ENCODE peak calls at places on chromosome 15, in ten cellular contexts. One of them, this sample, is unnamed.
A peak's percentile ranks its signal among the peaks of the same experiment; 100 is the strongest.

GRCh38 chr15:71346464-71346863 is 231.2 kb downstream of the THSD4 start:
- DNase-seq in heart left ventricle: no peak
- DNase-seq in dorsolateral prefrontal cortex: no peak
- DNase-seq in Panc1: no peak
- DNase-seq in tibial nerve: no peak
- DNase-seq in left ventricle myocardium inferior: no peak
- DNase-seq in aorta: no peak
- DNase-seq in upper lobe of right lung: no peak
- DNase-seq in neuronal stem cell: no peak
- DNase-seq in cardiac muscle cell: no peak
- DNase-seq in this sample: no peak

GRCh38 chr15:60635507-60636352 is 156.8 kb upstream of the ICE2 start:
- DNase-seq in heart left ventricle: no peak
- DNase-seq in dorsolateral prefrontal cortex: no peak
- DNase-seq in Panc1: no peak
- DNase-seq in tibial nerve: no peak
- DNase-seq in left ventricle myocardium inferior: no peak
- DNase-seq in aorta: no peak
- DNase-seq in upper lobe of right lung: no peak
- DNase-seq in neuronal stem cell: no peak
- DNase-seq in cardiac muscle cell: no peak
- DNase-seq in this sample: no peak

GRCh38 chr15:60003243-60004018 is 680 bp upstream of the FOXB1 start:
- DNase-seq in heart left ventricle: no peak
- DNase-seq in dorsolateral prefrontal cortex: no peak
- DNase-seq in Panc1: no peak
- DNase-seq in tibial nerve: no peak
- DNase-seq in left ventricle myocardium inferior: no peak
- DNase-seq in aorta: no peak
- DNase-seq in upper lobe of right lung: no peak
- DNase-seq in neuronal stem cell: no peak
- DNase-seq in cardiac muscle cell: no peak
- DNase-seq in this sample: no peak

GRCh38 chr15:67807836-67808235 is 17.5 kb upstream of the SKOR1 start:
- DNase-seq in heart left ventricle: no peak
- DNase-seq in dorsolateral prefrontal cortex: no peak
- DNase-seq in Panc1: no peak
- DNase-seq in tibial nerve: no peak
- DNase-seq in left ventricle myocardium inferior: no peak
- DNase-seq in aorta: no peak
- DNase-seq in upper lobe of right lung: no peak
- DNase-seq in neuronal stem cell: no peak
- DNase-seq in cardiac muscle cell: no peak
- DNase-seq in this sample: peak; percentile 21

GRCh38 chr15:71761649-71762048 is 48.7 kb upstream of the NR2E3 start:
- DNase-seq in heart left ventricle: no peak
- DNase-seq in dorsolateral prefrontal cortex: no peak
- DNase-seq in Panc1: no peak
- DNase-seq in tibial nerve: no peak
- DNase-seq in left ventricle myocardium inferior: no peak
- DNase-seq in aorta: peak; percentile 70
- DNase-seq in upper lobe of right lung: no peak
- DNase-seq in neuronal stem cell: no peak
- DNase-seq in cardiac muscle cell: no peak
- DNase-seq in this sample: no peak

GRCh38 chr15:31440754-31441298 is 114.2 kb downstream of the KLF13 start:
- DNase-seq in heart left ventricle: peak; percentile 83
- DNase-seq in dorsolateral prefrontal cortex: no peak
- DNase-seq in Panc1: no peak
- DNase-seq in tibial nerve: peak; percentile 37
- DNase-seq in left ventricle myocardium inferior: peak; percentile 67
- DNase-seq in aorta: peak; percentile 84
- DNase-seq in upper lobe of right lung: peak; percentile 83
- DNase-seq in neuronal stem cell: peak; percentile 20
- DNase-seq in cardiac muscle cell: peak; percentile 32
- DNase-seq in this sample: no peak

GRCh38 chr15:70563561-70564095 is 199.7 kb downstream of the UACA start:
- DNase-seq in heart left ventricle: no peak
- DNase-seq in dorsolateral prefrontal cortex: no peak
- DNase-seq in Panc1: no peak
- DNase-seq in tibial nerve: no peak
- DNase-seq in left ventricle myocardium inferior: no peak
- DNase-seq in aorta: no peak
- DNase-seq in upper lobe of right lung: no peak
- DNase-seq in neuronal stem cell: no peak
- DNase-seq in cardiac muscle cell: no peak
- DNase-seq in this sample: peak; percentile 43

GRCh38 chr15:28003302-28004037 is 95.6 kb downstream of the OCA2 start:
- DNase-seq in heart left ventricle: no peak
- DNase-seq in dorsolateral prefrontal cortex: no peak
- DNase-seq in Panc1: no peak
- DNase-seq in tibial nerve: no peak
- DNase-seq in left ventricle myocardium inferior: no peak
- DNase-seq in aorta: no peak
- DNase-seq in upper lobe of right lung: no peak
- DNase-seq in neuronal stem cell: no peak
- DNase-seq in cardiac muscle cell: no peak
- DNase-seq in this sample: no peak

GRCh38 chr15:98286200-98286599 is 325.7 kb downstream of the ARRDC4 start:
- DNase-seq in heart left ventricle: no peak
- DNase-seq in dorsolateral prefrontal cortex: no peak
- DNase-seq in Panc1: no peak
- DNase-seq in tibial nerve: no peak
- DNase-seq in left ventricle myocardium inferior: no peak
- DNase-seq in aorta: no peak
- DNase-seq in upper lobe of right lung: no peak
- DNase-seq in neuronal stem cell: no peak
- DNase-seq in cardiac muscle cell: no peak
- DNase-seq in this sample: no peak

GRCh38 chr15:45642203-45642932 is 7.5 kb downstream of the SQOR start:
- DNase-seq in heart left ventricle: peak; percentile 41
- DNase-seq in dorsolateral prefrontal cortex: no peak
- DNase-seq in Panc1: no peak
- DNase-seq in tibial nerve: no peak
- DNase-seq in left ventricle myocardium inferior: no peak
- DNase-seq in aorta: peak; percentile 82
- DNase-seq in upper lobe of right lung: no peak
- DNase-seq in neuronal stem cell: no peak
- DNase-seq in cardiac muscle cell: no peak
- DNase-seq in this sample: no peak

GRCh38 chr15:52261498-52262242 is 33.9 kb downstream of the MYO5C start:
- DNase-seq in heart left ventricle: peak; percentile 60
- DNase-seq in dorsolateral prefrontal cortex: no peak
- DNase-seq in Panc1: no peak
- DNase-seq in tibial nerve: peak; percentile 35
- DNase-seq in left ventricle myocardium inferior: peak; percentile 50
- DNase-seq in aorta: peak; percentile 81
- DNase-seq in upper lobe of right lung: no peak
- DNase-seq in neuronal stem cell: peak; percentile 82
- DNase-seq in cardiac muscle cell: peak; percentile 91
- DNase-seq in this sample: peak; percentile 83

GRCh38 chr15:36959746-36960145 is 140.6 kb downstream of the MEIS2 start:
- DNase-seq in heart left ventricle: no peak
- DNase-seq in dorsolateral prefrontal cortex: no peak
- DNase-seq in Panc1: no peak
- DNase-seq in tibial nerve: no peak
- DNase-seq in left ventricle myocardium inferior: no peak
- DNase-seq in aorta: no peak
- DNase-seq in upper lobe of right lung: no peak
- DNase-seq in neuronal stem cell: no peak
- DNase-seq in cardiac muscle cell: no peak
- DNase-seq in this sample: no peak

GRCh38 chr15:74870496-74871213 is 2.5 kb downstream of the SCAMP2 start:
- DNase-seq in heart left ventricle: no peak
- DNase-seq in dorsolateral prefrontal cortex: no peak
- DNase-seq in Panc1: no peak
- DNase-seq in tibial nerve: no peak
- DNase-seq in left ventricle myocardium inferior: no peak
- DNase-seq in aorta: no peak
- DNase-seq in upper lobe of right lung: no peak
- DNase-seq in neuronal stem cell: no peak
- DNase-seq in cardiac muscle cell: no peak
- DNase-seq in this sample: no peak

GRCh38 chr15:95296626-95297025 is 1033.9 kb upstream of the NR2F2 start:
- DNase-seq in heart left ventricle: no peak
- DNase-seq in dorsolateral prefrontal cortex: no peak
- DNase-seq in Panc1: no peak
- DNase-seq in tibial nerve: no peak
- DNase-seq in left ventricle myocardium inferior: no peak
- DNase-seq in aorta: no peak
- DNase-seq in upper lobe of right lung: no peak
- DNase-seq in neuronal stem cell: no peak
- DNase-seq in cardiac muscle cell: peak; percentile 51
- DNase-seq in this sample: no peak

GRCh38 chr15:64354683-64355558 is 1.1 kb downstream of the CSNK1G1 start:
- DNase-seq in heart left ventricle: no peak
- DNase-seq in dorsolateral prefrontal cortex: no peak
- DNase-seq in Panc1: no peak
- DNase-seq in tibial nerve: no peak
- DNase-seq in left ventricle myocardium inferior: no peak
- DNase-seq in aorta: no peak
- DNase-seq in upper lobe of right lung: no peak
- DNase-seq in neuronal stem cell: peak; percentile 8
- DNase-seq in cardiac muscle cell: no peak
- DNase-seq in this sample: no peak
- H3K27ac ChIP-seq in heart left ventricle: peak overlapping the region; percentile 62
- H3K27ac ChIP-seq in dorsolateral prefrontal cortex: peak overlapping the region; percentile 76
- H3K27ac ChIP-seq in Panc1: peak overlapping the region; percentile 86
- H3K27ac ChIP-seq in tibial nerve: peak overlapping the region; percentile 50
- H3K27ac ChIP-seq in left ventricle myocardium inferior: peak overlapping the region; percentile 79
- H3K27ac ChIP-seq in aorta: peak overlapping the region; percentile 9
- H3K27ac ChIP-seq in upper lobe of right lung: peak overlapping the region; percentile 66
- H3K27ac ChIP-seq in neuronal stem cell: peak overlapping the region; percentile 90
- H3K27ac ChIP-seq in cardiac muscle cell: peak overlapping the region; percentile 82
- H3K27ac ChIP-seq in this sample: peak overlapping the region; percentile 87

DNA sequence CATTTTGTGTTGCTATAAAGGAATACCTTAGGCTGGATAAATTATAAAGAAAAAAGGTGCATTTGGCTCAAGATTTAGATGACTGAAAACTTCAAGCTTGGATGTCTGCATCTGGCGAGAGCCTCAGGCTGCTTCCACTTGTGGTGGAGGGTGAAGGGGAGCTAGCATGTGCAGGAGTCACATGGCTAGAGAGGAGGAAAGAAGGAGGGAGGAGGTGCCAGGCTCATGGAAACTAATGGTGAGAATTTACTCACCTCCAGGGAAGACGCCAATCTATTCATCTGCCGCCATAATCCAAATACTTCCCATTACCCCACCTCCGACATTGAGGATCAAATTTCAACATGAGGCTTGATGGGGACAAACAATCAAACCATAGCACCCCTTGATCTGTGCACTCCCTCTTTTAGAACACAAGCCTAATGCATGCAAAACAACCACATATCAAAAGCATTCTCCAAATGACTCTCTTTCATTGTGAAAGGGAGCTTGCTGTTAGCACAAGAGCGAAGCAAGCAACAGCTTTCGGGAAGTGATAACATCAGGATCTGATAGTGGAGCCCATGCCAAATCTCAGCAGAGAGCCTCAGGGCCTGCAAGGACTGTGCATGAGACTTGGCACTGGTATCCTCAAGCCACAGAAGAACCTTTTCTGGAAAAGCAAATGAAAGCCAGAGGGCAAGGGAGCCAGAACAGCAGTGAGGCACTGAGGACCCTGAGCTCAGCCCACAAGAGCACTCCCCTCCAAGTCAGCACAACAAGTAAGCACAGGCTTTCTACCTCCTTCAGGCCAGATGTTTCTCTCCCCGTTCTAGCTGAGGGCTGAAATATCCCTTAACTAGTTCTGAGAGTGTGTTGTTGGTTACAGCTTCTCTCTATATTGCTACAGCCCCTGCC is 50.2 kb upstream of the THBS1 start:
- DNase-seq in heart left ventricle: no peak
- DNase-seq in dorsolateral prefrontal cortex: no peak
- DNase-seq in Panc1: no peak
- DNase-seq in tibial nerve: no peak
- DNase-seq in left ventricle myocardium inferior: no peak
- DNase-seq in aorta: no peak
- DNase-seq in upper lobe of right lung: no peak
- DNase-seq in neuronal stem cell: no peak
- DNase-seq in cardiac muscle cell: no peak
- DNase-seq in this sample: no peak
- H3K27ac ChIP-seq in heart left ventricle: no peak overlapping the region
- H3K27ac ChIP-seq in dorsolateral prefrontal cortex: no peak overlapping the region
- H3K27ac ChIP-seq in Panc1: no peak overlapping the region
- H3K27ac ChIP-seq in tibial nerve: no peak overlapping the region
- H3K27ac ChIP-seq in left ventricle myocardium inferior: no peak overlapping the region
- H3K27ac ChIP-seq in aorta: no peak overlapping the region
- H3K27ac ChIP-seq in upper lobe of right lung: no peak overlapping the region
- H3K27ac ChIP-seq in neuronal stem cell: no peak overlapping the region
- H3K27ac ChIP-seq in cardiac muscle cell: no peak overlapping the region
- H3K27ac ChIP-seq in this sample: no peak overlapping the region

DNA sequence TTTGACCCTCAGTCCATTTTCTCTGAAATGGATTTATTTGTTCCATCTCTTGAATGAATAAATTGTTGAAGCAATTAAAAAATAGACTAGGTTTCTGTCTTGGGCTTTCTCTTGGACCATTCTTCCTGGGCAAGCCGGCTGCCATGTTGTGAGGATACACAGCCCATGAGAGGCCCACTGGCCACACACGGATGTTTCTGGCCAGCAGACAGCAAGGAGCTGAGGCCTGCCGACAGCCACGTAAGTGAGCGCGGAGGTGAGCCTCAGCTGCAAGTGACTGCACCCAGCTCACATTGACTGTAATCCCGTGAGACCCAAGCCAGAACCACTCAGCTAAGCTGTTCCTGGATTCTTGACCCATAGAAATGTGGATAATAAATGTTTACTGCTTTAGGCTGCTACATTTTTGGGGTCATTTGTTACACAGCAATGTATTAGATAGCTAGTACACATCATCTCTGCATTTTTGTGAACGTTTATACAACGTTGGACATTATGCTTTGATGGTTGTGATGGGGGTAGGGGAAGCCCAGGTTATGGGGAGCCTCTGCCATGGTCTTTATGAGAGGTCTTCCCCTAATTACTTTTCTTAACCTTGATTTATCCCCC is 22.8 kb downstream of the IDH3A start:
- DNase-seq in heart left ventricle: no peak
- DNase-seq in dorsolateral prefrontal cortex: no peak
- DNase-seq in Panc1: no peak
- DNase-seq in tibial nerve: no peak
- DNase-seq in left ventricle myocardium inferior: no peak
- DNase-seq in aorta: no peak
- DNase-seq in upper lobe of right lung: no peak
- DNase-seq in neuronal stem cell: no peak
- DNase-seq in cardiac muscle cell: no peak
- DNase-seq in this sample: no peak
- H3K27ac ChIP-seq in heart left ventricle: no peak overlapping the region
- H3K27ac ChIP-seq in dorsolateral prefrontal cortex: no peak overlapping the region
- H3K27ac ChIP-seq in Panc1: no peak overlapping the region
- H3K27ac ChIP-seq in tibial nerve: no peak overlapping the region
- H3K27ac ChIP-seq in left ventricle myocardium inferior: peak overlapping the region; percentile 47
- H3K27ac ChIP-seq in aorta: no peak overlapping the region
- H3K27ac ChIP-seq in upper lobe of right lung: no peak overlapping the region
- H3K27ac ChIP-seq in neuronal stem cell: no peak overlapping the region
- H3K27ac ChIP-seq in cardiac muscle cell: no peak overlapping the region
- H3K27ac ChIP-seq in this sample: no peak overlapping the region

DNA sequence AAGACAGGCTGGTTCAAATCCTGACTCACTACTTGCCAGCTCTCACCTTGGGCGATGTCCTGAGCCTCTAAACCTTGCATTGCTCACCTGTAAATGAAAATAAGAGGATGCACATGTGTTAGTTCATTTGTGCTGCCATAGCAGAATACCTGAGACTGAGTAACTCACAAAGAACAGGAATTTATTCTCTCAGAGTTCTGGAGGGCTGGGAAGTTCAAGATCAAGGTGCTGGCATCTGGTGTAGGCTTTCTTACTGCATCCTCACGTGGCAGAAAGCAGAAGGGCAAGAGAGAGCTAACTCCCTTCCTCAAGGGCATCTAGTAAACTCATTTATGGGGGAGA is 222.7 kb downstream of the MTHFS start:
- DNase-seq in heart left ventricle: no peak
- DNase-seq in dorsolateral prefrontal cortex: no peak
- DNase-seq in Panc1: no peak
- DNase-seq in tibial nerve: no peak
- DNase-seq in left ventricle myocardium inferior: no peak
- DNase-seq in aorta: no peak
- DNase-seq in upper lobe of right lung: no peak
- DNase-seq in neuronal stem cell: no peak
- DNase-seq in cardiac muscle cell: no peak
- DNase-seq in this sample: no peak
- H3K27ac ChIP-seq in heart left ventricle: no peak overlapping the region
- H3K27ac ChIP-seq in dorsolateral prefrontal cortex: no peak overlapping the region
- H3K27ac ChIP-seq in Panc1: no peak overlapping the region
- H3K27ac ChIP-seq in tibial nerve: no peak overlapping the region
- H3K27ac ChIP-seq in left ventricle myocardium inferior: no peak overlapping the region
- H3K27ac ChIP-seq in aorta: no peak overlapping the region
- H3K27ac ChIP-seq in upper lobe of right lung: no peak overlapping the region
- H3K27ac ChIP-seq in neuronal stem cell: no peak overlapping the region
- H3K27ac ChIP-seq in cardiac muscle cell: no peak overlapping the region
- H3K27ac ChIP-seq in this sample: no peak overlapping the region